ENCODE peak calls at places on chromosomes 3 and 15, in seven cellular contexts. M is Panc1, O is A549, R is HCT116, F is SK-N-SH, X is GM12878, V is K562. E is an unnamed sample.
A peak's percentile ranks its signal among the peaks of the same experiment; 100 is the strongest.

GRCh38 chr3:189990826-189991225 is 129.9 kb downstream of the P3H2 start:
- DNase-seq in V (no peak), M (no peak), O (no peak), R (no peak), X (no peak), F (no peak), E (no peak)

GRCh38 chr3:62607287-62608029 is 234.1 kb upstream of the FEZF2 start:
- DNase-seq in R (no peak), O (no peak), M (no peak), F (no peak), V (no peak), X (no peak), E (peak; percentile 11)

GRCh38 chr3:53493997-53494791 is at the start of gene CACNA1D:
- DNase-seq in R (peak; percentile 23), M (no peak), X (no peak), O (no peak), V (no peak), F (peak; percentile 89), E (peak; percentile 97)

GRCh38 chr3:89059201-89059600 is 48.2 kb upstream of the EPHA3 start:
- DNase-seq in X (no peak), O (no peak), M (no peak), V (no peak), F (no peak), R (no peak), E (no peak)

GRCh38 chr3:195753609-195754008 is 32.8 kb downstream of the MUC20 start:
- DNase-seq in R (no peak), F (peak; percentile 34), V (no peak), M (no peak), X (no peak), O (no peak), E (no peak)

GRCh38 chr3:34108976-34109375 is 310.5 kb downstream of the PDCD6IP start:
- DNase-seq in R (no peak), X (no peak), F (no peak), M (no peak), O (no peak), V (no peak), E (no peak)

GRCh38 chr3:123028233-123028828 is 768 bp upstream of the SEMA5B start:
- DNase-seq in R (peak; percentile 43), O (peak; percentile 72), M (peak; percentile 20), X (no peak), F (peak; percentile 79), V (peak; percentile 56), E (peak; percentile 88)

GRCh38 chr3:117661636-117662095 is 952.1 kb downstream of the TUSC7 start:
- DNase-seq in F (no peak), V (no peak), O (no peak), X (no peak), R (no peak), M (no peak), E (no peak)

GRCh38 chr3:129184396-129184656 is 630 bp upstream of the CNBP start:
- DNase-seq in V (peak; percentile 24), O (peak; percentile 35), X (no peak), R (no peak), M (no peak), F (peak; percentile 62), E (peak; percentile 34)

GRCh38 chr15:70375006-70375409 is 277.3 kb upstream of the TLE3 start:
- DNase-seq in O (peak; percentile 72), M (no peak), R (no peak), V (no peak), X (no peak), F (peak; percentile 74), E (no peak)

GRCh38 chr15:85579011-85579701 is 198.8 kb downstream of the AKAP13 start:
- DNase-seq in O (no peak), F (no peak), V (no peak), R (no peak), M (no peak), X (no peak), E (no peak)

GRCh38 chr3:4582634-4583033 is 89.5 kb downstream of the ITPR1 start:
- DNase-seq in V (no peak), M (no peak), F (no peak), R (no peak), O (no peak), X (no peak), E (peak; percentile 21)

GRCh38 chr3:149605902-149606301 is 51.9 kb downstream of the WWTR1 start:
- DNase-seq in R (no peak), V (no peak), F (no peak), O (peak; percentile 42), X (no peak), M (no peak), E (no peak)

GRCh38 chr3:11136116-11136515 is 18.2 kb upstream of the HRH1 start:
- DNase-seq in O (no peak), R (no peak), F (no peak), X (no peak), M (no peak), V (no peak), E (no peak)

GRCh38 chr3:4772171-4772804 is 206.9 kb upstream of the BHLHE40 start:
- DNase-seq in M (no peak), V (no peak), O (no peak), R (no peak), X (no peak), F (no peak), E (no peak)

GRCh38 chr3:177523991-177524438 is 326.7 kb upstream of the TBL1XR1 start:
- DNase-seq in O (peak; percentile 54), F (no peak), R (no peak), M (peak; percentile 4), V (no peak), X (no peak), E (no peak)

GRCh38 chr3:37855363-37855970 is 6.2 kb upstream of the CTDSPL start:
- DNase-seq in R (peak; percentile 41), O (peak; percentile 73), V (peak; percentile 86), F (peak; percentile 79), M (no peak), X (peak; percentile 5), E (peak; percentile 85)

GRCh38 chr3:80677796-80678195 is 910.0 kb upstream of the ROBO1 start:
- DNase-seq in F (no peak), R (no peak), M (no peak), O (no peak), X (no peak), V (no peak), E (no peak)

GRCh38 chr15:47663106-47663505 is 54.2 kb upstream of the SEMA6D start:
- DNase-seq in F (no peak), V (no peak), X (no peak), M (no peak), O (no peak), R (no peak), E (no peak)

GRCh38 chr15:37818152-37818677 is 116.2 kb upstream of the TMCO5A start:
- DNase-seq in X (no peak), R (no peak), F (no peak), M (no peak), O (no peak), V (no peak), E (no peak)

GRCh38 chr15:31296304-31297220 is 30.1 kb upstream of the KLF13 start:
- DNase-seq in R (no peak), X (no peak), M (no peak), O (peak; percentile 93), F (peak; percentile 12), V (no peak), E (no peak)

GRCh38 chr15:25684521-25685215 is 178.5 kb downstream of the ATP10A start:
- DNase-seq in R (no peak), F (no peak), V (no peak), M (no peak), O (no peak), X (no peak), E (no peak)

GRCh38 chr3:160564949-160565441 is 376 bp downstream of the KPNA4 start:
- DNase-seq in V (no peak), O (peak; percentile 76), M (no peak), X (no peak), F (peak; percentile 81), R (peak; percentile 22), E (peak; percentile 68)
- TF ChIP-seq REST in V (no peak), O (no peak), M (no peak), X (no peak), F (no peak), R (no peak), E (no peak)

GRCh38 chr3:156750874-156751245 is 75.3 kb upstream of the LEKR1 start:
- DNase-seq in O (no peak), X (no peak), M (no peak), F (no peak), V (no peak), R (no peak), E (peak; percentile 50)

GRCh38 chr3:156750191-156750873 is 75.8 kb upstream of the LEKR1 start:
- DNase-seq in F (no peak), X (no peak), R (no peak), O (no peak), V (no peak), M (no peak), E (no peak)

GRCh38 chr3:156747046-156747445 is 72.7 kb downstream of the TIPARP start:
- DNase-seq in F (no peak), R (no peak), V (no peak), X (no peak), O (no peak), M (no peak), E (no peak)

GRCh38 chr3:156749244-156749643 is 74.9 kb downstream of the TIPARP start:
- DNase-seq in F (no peak), O (no peak), M (no peak), X (no peak), V (no peak), R (no peak), E (no peak)

DNA sequence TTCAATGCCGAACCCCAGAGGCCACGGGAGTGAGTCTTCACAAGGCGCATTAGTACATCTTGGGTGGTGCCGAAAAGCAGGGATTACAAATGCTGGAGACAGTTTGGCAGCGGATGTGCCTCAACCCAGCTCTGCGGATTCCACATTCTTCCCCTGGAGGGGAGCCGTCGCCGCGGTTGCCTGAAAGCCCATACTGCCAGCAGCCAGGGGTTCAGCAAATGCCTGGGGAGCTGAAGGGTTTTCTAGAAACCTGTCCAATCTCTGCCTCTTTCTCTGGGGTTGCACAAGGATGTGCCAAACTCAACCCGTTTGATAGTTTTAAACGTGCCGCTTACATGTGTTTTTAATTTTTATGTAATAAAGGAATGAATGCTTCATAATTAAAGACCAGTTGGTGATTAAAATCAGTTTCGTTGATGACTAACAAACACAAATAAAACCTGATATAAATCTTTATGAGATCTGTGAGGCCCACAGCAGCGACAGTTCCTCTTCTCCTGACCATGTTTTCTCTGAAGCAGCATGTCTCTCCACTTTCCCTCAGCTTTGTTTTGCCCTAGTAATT is 74.6 kb upstream of the LEKR1 start:
- DNase-seq in R (no peak), M (no peak), V (no peak), O (no peak), X (no peak), F (peak; percentile 47), E (peak; percentile 87)
- H3K27ac ChIP-seq in R (no peak overlapping the region), M (peak overlapping the region; percentile 30), V (no peak overlapping the region), O (no peak overlapping the region), X (no peak overlapping the region), F (no peak overlapping the region), E (peak overlapping the region; percentile 79)

DNA sequence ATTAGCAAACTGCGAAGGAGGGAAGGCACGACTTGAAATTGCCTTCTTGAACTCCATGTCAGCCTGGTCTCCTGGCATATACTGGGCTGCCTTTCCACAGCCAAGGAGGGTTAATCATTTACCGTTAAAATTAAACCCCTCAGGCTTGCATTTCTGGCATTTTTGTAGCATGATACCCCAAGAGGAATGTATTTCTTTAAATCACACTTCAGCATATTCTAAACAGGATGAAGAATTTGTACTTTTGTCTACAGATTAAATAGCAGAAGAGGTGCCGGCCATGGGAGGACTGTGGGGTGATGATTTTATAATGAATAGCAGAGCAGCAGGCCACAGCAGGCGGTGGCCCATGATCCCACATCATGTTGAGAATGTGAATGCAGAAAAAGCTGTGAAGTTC is 90.1 kb downstream of the ARNT2 start:
- DNase-seq in F (no peak), X (no peak), O (peak; percentile 52), M (no peak), R (no peak), V (no peak), E (no peak)
- TF ChIP-seq REST in F (no peak), X (no peak), O (no peak), M (no peak), R (no peak), V (no peak), E (no peak)

GRCh38 chr3:18717588-18717987 is 292.4 kb upstream of the SATB1 start:
- DNase-seq in R (no peak), M (no peak), V (no peak), O (no peak), X (no peak), F (no peak), E (no peak)
- H3K27ac ChIP-seq in R (no peak overlapping the region), M (no peak overlapping the region), V (no peak overlapping the region), O (no peak overlapping the region), X (no peak overlapping the region), F (no peak overlapping the region), E (no peak overlapping the region)

E was measured in GM23338.